ENCODE peak calls at places on chromosomes 2 and 18, in five cellular contexts. C is AG04450, Y is esophagus squamous epithelium, H is prostate gland, Q is brain microvascular endothelial cell. E is an unnamed sample.

GRCh38 chr2:71544919-71545571 is 91.7 kb downstream of the DYSF start:
- DNase-seq in C (no peak), Y (no peak), H (no peak), Q (no peak), E (no peak)

GRCh38 chr2:25543939-25544338 is 129.4 kb downstream of the DTNB start:
- DNase-seq in C (no peak), Y (no peak), H (no peak), Q (no peak), E (no peak)

GRCh38 chr2:214671330-214671850 is 138.1 kb downstream of the BARD1 start:
- DNase-seq in C (no peak), Y (no peak), H (no peak), Q (no peak), E (no peak)

GRCh38 chr2:236824836-236825235 is 255.2 kb downstream of the ACKR3 start:
- DNase-seq in C (no peak), Y (no peak), H (peak), Q (no peak), E (peak)

GRCh38 chr2:71944183-71944550 is 203.5 kb downstream of the CYP26B1 start:
- DNase-seq in C (no peak), Y (no peak), H (peak), Q (no peak), E (no peak)

GRCh38 chr2:181411105-181411849 is 45.9 kb upstream of the ITGA4 start:
- DNase-seq in C (no peak), Y (peak), H (no peak), Q (no peak), E (no peak)

GRCh38 chr2:193527146-193527545 is 1332.4 kb upstream of the TMEFF2 start:
- DNase-seq in C (no peak), Y (no peak), H (no peak), Q (no peak), E (no peak)

GRCh38 chr2:239386872-239387445 is 13.9 kb downstream of the HDAC4 start:
- DNase-seq in C (no peak), Y (no peak), H (no peak), Q (no peak), E (no peak)

GRCh38 chr2:240597054-240597418 is 10.5 kb downstream of the CAPN10 start:
- DNase-seq in C (no peak), Y (no peak), H (no peak), Q (no peak), E (no peak)

GRCh38 chr2:105431367-105432088 is 32.7 kb upstream of the FHL2 start:
- DNase-seq in C (no peak), Y (no peak), H (peak), Q (no peak), E (no peak)

GRCh38 chr2:195333869-195334268 is 323.2 kb upstream of the SLC39A10 start:
- DNase-seq in C (no peak), Y (no peak), H (no peak), Q (no peak), E (no peak)

GRCh38 chr2:44936715-44937687 is 4.5 kb upstream of the SIX3 start:
- DNase-seq in C (no peak), Y (no peak), H (no peak), Q (no peak), E (no peak)

GRCh38 chr2:130796280-130796679 is 40.4 kb upstream of the ARHGEF4 start:
- DNase-seq in C (no peak), Y (no peak), H (no peak), Q (no peak), E (no peak)

GRCh38 chr2:23137161-23137560 is 247.8 kb upstream of the KLHL29 start:
- DNase-seq in C (no peak), Y (no peak), H (no peak), Q (no peak), E (no peak)

GRCh38 chr2:95799892-95800291 is 191.7 kb downstream of the ANKRD36C start:
- DNase-seq in C (no peak), Y (no peak), H (no peak), Q (no peak), E (no peak)

GRCh38 chr2:74502720-74503505 is 3.5 kb upstream of the LBX2 start:
- DNase-seq in C (peak), Y (peak), H (no peak), Q (peak), E (no peak)

GRCh38 chr18:24983566-24983965 is 368.4 kb downstream of the ZNF521 start:
- DNase-seq in C (no peak), Y (no peak), H (no peak), Q (no peak), E (no peak)

GRCh38 chr18:24979223-24979622 is 372.7 kb downstream of the ZNF521 start:
- DNase-seq in C (no peak), Y (no peak), H (no peak), Q (no peak), E (no peak)

GRCh38 chr18:24986611-24987270 is 365.2 kb downstream of the ZNF521 start:
- DNase-seq in C (no peak), Y (no peak), H (no peak), Q (no peak), E (no peak)

GRCh38 chr18:24985616-24986015 is 366.4 kb downstream of the ZNF521 start:
- DNase-seq in C (no peak), Y (no peak), H (no peak), Q (no peak), E (no peak)

DNA sequence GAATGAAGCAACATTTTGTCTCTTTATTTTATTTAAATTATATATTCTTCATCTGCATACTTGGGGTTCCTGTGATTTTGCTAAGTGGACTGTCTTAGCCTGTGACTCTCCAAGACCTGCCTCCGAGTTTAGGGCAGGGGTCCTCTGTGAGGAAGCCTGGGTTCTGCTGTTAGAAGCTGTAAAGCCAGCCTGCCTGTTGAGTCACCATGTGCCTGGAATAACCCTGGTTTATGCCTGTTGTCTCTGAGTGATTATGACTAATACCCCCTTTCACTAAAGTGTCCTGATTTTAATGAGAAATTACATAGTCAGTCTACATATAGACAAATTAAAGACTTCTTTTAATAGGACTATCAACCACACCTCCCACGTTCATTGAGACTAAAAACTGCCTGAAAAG is 369.1 kb downstream of the ZNF521 start:
- DNase-seq in C (no peak), Y (no peak), H (no peak), Q (no peak), E (no peak)
- H3K4me3 ChIP-seq in C (no peak), Y (no peak), H (no peak), Q (no peak), E (no peak)

GRCh38 chr2:30135541-30135940 is 11.3 kb upstream of the YPEL5 start:
- DNase-seq in C (no peak), Y (no peak), H (no peak), Q (no peak), E (no peak)

GRCh38 chr2:30141136-30141535 is 5.7 kb upstream of the YPEL5 start:
- DNase-seq in C (no peak), Y (no peak), H (no peak), Q (no peak), E (no peak)

GRCh38 chr2:30134582-30134981 is 12.2 kb upstream of the YPEL5 start:
- DNase-seq in C (no peak), Y (no peak), H (no peak), Q (no peak), E (no peak)

GRCh38 chr2:30136729-30137444 is 9.9 kb upstream of the YPEL5 start:
- DNase-seq in C (no peak), Y (no peak), H (no peak), Q (no peak), E (no peak)

GRCh38 chr2:30139131-30139870 is 7.5 kb upstream of the YPEL5 start:
- DNase-seq in C (no peak), Y (no peak), H (no peak), Q (no peak), E (no peak)
- TF ChIP-seq CTCF in C (no peak), Y (no peak), H (no peak), Q (no peak), E (no peak)

GRCh38 chr2:68643874-68644485 is 601 bp downstream of the PROKR1 start:
- DNase-seq in C (no peak), Y (no peak), H (no peak), Q (no peak), E (no peak)
- H3K4me3 ChIP-seq in C (peak), Y (peak), H (peak), Q (peak), E (peak)

GRCh38 chr2:191724015-191724414 is 46.1 kb downstream of the NABP1 start:
- DNase-seq in C (no peak), Y (no peak), H (no peak), Q (no peak), E (no peak)

GRCh38 chr2:191728710-191729597 is 51.0 kb downstream of the NABP1 start:
- DNase-seq in C (no peak), Y (no peak), H (no peak), Q (no peak), E (no peak)
- TF ChIP-seq CTCF in C (no peak), Y (no peak), H (no peak), Q (peak), E (peak)

GRCh38 chr2:54589038-54589339 is 132.9 kb downstream of the SPTBN1 start:
- DNase-seq in C (no peak), Y (no peak), H (no peak), Q (no peak), E (no peak)

GRCh38 chr2:54591551-54591950 is 131.9 kb upstream of the EML6 start:
- DNase-seq in C (no peak), Y (no peak), H (no peak), Q (no peak), E (no peak)

GRCh38 chr2:54588244-54588899 is 132.2 kb downstream of the SPTBN1 start:
- DNase-seq in C (no peak), Y (no peak), H (no peak), Q (no peak), E (no peak)

GRCh38 chr2:54590216-54590961 is 133.1 kb upstream of the EML6 start:
- DNase-seq in C (no peak), Y (no peak), H (no peak), Q (no peak), E (no peak)

DNA sequence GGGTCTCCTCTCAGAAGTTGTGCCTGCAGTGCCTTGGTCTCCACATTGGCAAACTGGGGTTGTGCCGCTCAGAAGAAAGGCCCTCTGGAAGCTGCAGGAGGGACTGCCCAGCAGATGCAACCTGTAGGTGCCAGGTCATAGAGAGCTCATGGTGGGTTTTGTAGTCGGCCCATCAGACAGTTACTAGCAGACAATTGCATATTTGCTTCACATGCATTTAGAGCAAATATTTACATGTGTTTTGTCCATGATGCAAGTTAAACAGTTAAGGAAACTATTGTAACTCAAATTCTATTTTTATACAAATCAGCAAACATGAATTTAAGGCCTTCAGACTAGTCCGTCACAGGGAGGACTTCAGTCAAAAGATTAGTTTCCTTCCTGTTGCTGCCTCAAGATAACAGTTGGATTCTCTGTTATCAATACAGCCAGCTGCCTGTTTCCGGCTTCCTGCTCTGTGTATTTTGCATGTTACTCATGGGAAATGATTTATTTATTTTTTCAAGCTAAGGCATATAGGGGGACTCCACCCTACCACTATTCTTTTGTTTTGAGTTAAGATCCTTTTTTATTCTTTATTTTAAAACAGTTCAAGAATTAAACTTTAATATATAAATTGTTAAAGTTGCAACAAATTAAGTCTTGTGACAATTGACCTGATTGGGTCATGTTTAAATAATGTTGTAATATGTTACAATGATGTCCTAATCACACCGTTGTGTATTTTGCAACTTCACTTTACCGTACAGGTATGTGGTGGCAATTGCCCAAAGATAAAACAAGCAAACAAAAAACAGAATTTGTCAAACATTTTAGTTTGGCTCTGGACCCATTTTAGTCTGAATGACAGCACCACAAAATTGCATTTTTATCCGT is 133.5 kb downstream of the SPTBN1 start:
- DNase-seq in C (no peak), Y (no peak), H (no peak), Q (peak), E (no peak)
- H3K4me3 ChIP-seq in C (no peak), Y (no peak), H (no peak), Q (no peak), E (no peak)

GRCh38 chr2:62801814-62802524 is 96.5 kb downstream of the EHBP1 start:
- DNase-seq in C (no peak), Y (no peak), H (no peak), Q (no peak), E (no peak)
- TF ChIP-seq CTCF in C (peak), Y (no peak), H (no peak), Q (peak), E (no peak)

GRCh38 chr2:128736689-128737545 is 418.2 kb upstream of the HS6ST1 start:
- DNase-seq in C (peak), Y (no peak), H (peak), Q (peak), E (no peak)

GRCh38 chr2:128734521-128735295 is 416.0 kb upstream of the HS6ST1 start:
- DNase-seq in C (no peak), Y (no peak), H (no peak), Q (peak), E (no peak)

GRCh38 chr2:128733450-128733849 is 414.8 kb upstream of the HS6ST1 start:
- DNase-seq in C (no peak), Y (no peak), H (no peak), Q (no peak), E (no peak)

GRCh38 chr2:128736046-128736688 is 417.5 kb upstream of the HS6ST1 start:
- DNase-seq in C (no peak), Y (no peak), H (no peak), Q (no peak), E (no peak)

GRCh38 chr2:128735296-128735960 is 416.8 kb upstream of the HS6ST1 start:
- DNase-seq in C (no peak), Y (no peak), H (no peak), Q (no peak), E (no peak)
- H3K4me3 ChIP-seq in C (no peak), Y (no peak), H (no peak), Q (no peak), E (no peak)

GRCh38 chr2:8015848-8016580 is 665.8 kb upstream of the ID2 start:
- DNase-seq in C (no peak), Y (no peak), H (no peak), Q (no peak), E (no peak)
- TF ChIP-seq CTCF in C (no peak), Y (no peak), H (no peak), Q (no peak), E (peak)